ENCODE peak calls at places on chromosomes 5 and 9, in seven cellular contexts. M is NCI-H1417, O is iris pigment epithelial cell, F is astrocyte of the hippocampus, D is immature natural killer cell, I is astrocyte of the spinal cord, W is germinal center. V is an unnamed sample.

GRCh38 chr9:120876842-120877240 is at the start of gene PHF19:
- DNase-seq in M (peak; percentile 84), O (peak; percentile 52), F (peak; percentile 64), D (peak; percentile 19), I (peak; percentile 39), W (peak; percentile 56), V (no peak)

GRCh38 chr5:58060971-58061370 is 398.9 kb downstream of the PLK2 start:
- DNase-seq in M (no peak), O (peak; percentile 64), F (no peak), D (no peak), I (peak; percentile 8), W (no peak), V (no peak)

GRCh38 chr9:75229605-75230332 is 141.5 kb downstream of the OSTF1 start:
- DNase-seq in M (no peak), O (peak; percentile 18), F (peak; percentile 88), D (no peak), I (peak; percentile 58), W (no peak), V (no peak)

GRCh38 chr5:66498791-66499207 is 97.4 kb upstream of the MAST4 start:
- DNase-seq in M (no peak), O (no peak), F (peak; percentile 25), D (no peak), I (no peak), W (no peak), V (no peak)

GRCh38 chr9:32968101-32969011 is 33.1 kb downstream of the APTX start:
- DNase-seq in M (peak; percentile 49), O (peak; percentile 45), F (peak; percentile 72), D (peak; percentile 33), I (peak; percentile 59), W (peak; percentile 53), V (no peak)

GRCh38 chr9:131999692-132000551 is 79.7 kb downstream of the MED27 start:
- DNase-seq in M (no peak), O (peak; percentile 94), F (peak; percentile 71), D (no peak), I (peak; percentile 87), W (no peak), V (no peak)

GRCh38 chr5:177077335-177077734 is 9.4 kb upstream of the FGFR4 start:
- DNase-seq in M (no peak), O (no peak), F (no peak), D (no peak), I (no peak), W (no peak), V (no peak)

GRCh38 chr9:132150256-132150655 is 11.6 kb upstream of the NTNG2 start:
- DNase-seq in M (no peak), O (no peak), F (no peak), D (no peak), I (no peak), W (no peak), V (no peak)

GRCh38 chr9:125634040-125634717 is 72.8 kb downstream of the MAPKAP1 start:
- DNase-seq in M (peak; percentile 43), O (peak; percentile 36), F (no peak), D (no peak), I (no peak), W (no peak), V (no peak)

GRCh38 chr5:23627976-23628375 is 120.6 kb downstream of the PRDM9 start:
- DNase-seq in M (no peak), O (no peak), F (no peak), D (no peak), I (no peak), W (no peak), V (no peak)

GRCh38 chr5:144436007-144436406 is 265.3 kb downstream of the KCTD16 start:
- DNase-seq in M (peak; percentile 80), O (no peak), F (no peak), D (no peak), I (no peak), W (no peak), V (no peak)

GRCh38 chr9:120977321-120977720 is 50.7 kb upstream of the TRAF1 start:
- DNase-seq in M (no peak), O (no peak), F (no peak), D (no peak), I (no peak), W (no peak), V (no peak)

GRCh38 chr9:130707225-130707976 is 13.8 kb downstream of the EXOSC2 start:
- DNase-seq in M (peak; percentile 86), O (peak; percentile 58), F (peak; percentile 80), D (peak; percentile 57), I (peak; percentile 74), W (peak; percentile 42), V (peak; percentile 30)

GRCh38 chr9:35277171-35277520 is 115.3 kb downstream of the UNC13B start:
- DNase-seq in M (no peak), O (peak; percentile 34), F (no peak), D (no peak), I (no peak), W (no peak), V (no peak)

GRCh38 chr9:21615018-21615417 is 132.9 kb upstream of the IFNE start:
- DNase-seq in M (no peak), O (no peak), F (no peak), D (no peak), I (no peak), W (no peak), V (no peak)

GRCh38 chr9:88236531-88237453 is 98.5 kb upstream of the SPATA31C2 start:
- DNase-seq in M (no peak), O (peak; percentile 28), F (peak; percentile 58), D (no peak), I (no peak), W (no peak), V (no peak)

GRCh38 chr5:99900302-99900811 is 634.8 kb upstream of the FAM174A start:
- DNase-seq in M (peak; percentile 34), O (peak; percentile 32), F (peak; percentile 78), D (no peak), I (peak; percentile 87), W (no peak), V (no peak)

GRCh38 chr5:159096555-159097460 is 2.9 kb downstream of the EBF1 start:
- DNase-seq in M (no peak), O (no peak), F (peak; percentile 9), D (no peak), I (no peak), W (no peak), V (no peak)

GRCh38 chr5:6633469-6634326 is 458 bp downstream of the SRD5A1 start:
- DNase-seq in M (peak; percentile 82), O (peak; percentile 44), F (peak; percentile 75), D (peak; percentile 3), I (no peak), W (peak; percentile 17), V (no peak)

GRCh38 chr5:115549154-115549553 is 4.6 kb upstream of the FEM1C start:
- DNase-seq in M (peak; percentile 10), O (no peak), F (no peak), D (no peak), I (no peak), W (peak; percentile 38), V (no peak)

GRCh38 chr9:100370064-100370723 is 17.5 kb upstream of the TEX10 start:
- DNase-seq in M (no peak), O (no peak), F (no peak), D (no peak), I (no peak), W (no peak), V (no peak)

GRCh38 chr9:127130661-127131538 is 8.5 kb upstream of the ANGPTL2 start:
- DNase-seq in M (peak; percentile 49), O (peak; percentile 96), F (peak; percentile 89), D (no peak), I (peak; percentile 94), W (no peak), V (peak; percentile 72)

GRCh38 chr5:68279960-68280359 is 64.4 kb downstream of the PIK3R1 start:
- DNase-seq in M (no peak), O (no peak), F (no peak), D (peak; percentile 69), I (no peak), W (no peak), V (no peak)

GRCh38 chr9:125521462-125522327 is 185.3 kb downstream of the MAPKAP1 start:
- DNase-seq in M (no peak), O (peak; percentile 98), F (peak; percentile 89), D (no peak), I (peak; percentile 96), W (no peak), V (peak; percentile 27)

GRCh38 chr9:91949946-91950664 is at the start of gene ROR2:
- DNase-seq in M (peak; percentile 69), O (peak; percentile 61), F (peak; percentile 78), D (peak; percentile 39), I (peak; percentile 35), W (peak; percentile 76), V (no peak)

GRCh38 chr5:124824637-124825158 is 78.3 kb upstream of the ZNF608 start:
- DNase-seq in M (peak; percentile 18), O (peak; percentile 98), F (peak; percentile 67), D (no peak), I (peak; percentile 77), W (peak; percentile 8), V (no peak)

GRCh38 chr9:32581512-32582143 is 8.7 kb upstream of the NDUFB6 start:
- DNase-seq in M (peak; percentile 72), O (peak; percentile 72), F (peak; percentile 78), D (no peak), I (peak; percentile 78), W (peak; percentile 30), V (peak; percentile 31)

V was measured in GF-D8.